ENCODE peak calls at places on chromosome 2, in four cellular contexts. One of them, this sample, is unnamed.

GRCh38 chr2:239805043-239805329 is 220.2 kb downstream of the NDUFA10 start:
- DNase-seq in KBM-7: no peak
- DNase-seq in AG04450: no peak
- DNase-seq in amniotic stem cell: no peak
- DNase-seq in this sample: no peak

GRCh38 chr2:190996338-190996946 is 17.5 kb downstream of the STAT1 start:
- DNase-seq in AG04450: no peak
- DNase-seq in amniotic stem cell: no peak
- DNase-seq in KBM-7: peak; percentile 54
- DNase-seq in this sample: no peak

GRCh38 chr2:59019551-59020164 is 778.5 kb upstream of the FANCL start:
- DNase-seq in amniotic stem cell: no peak
- DNase-seq in KBM-7: no peak
- DNase-seq in AG04450: no peak
- DNase-seq in this sample: no peak

GRCh38 chr2:159201321-159202063 is 85.0 kb downstream of the WDSUB1 start:
- DNase-seq in KBM-7: no peak
- DNase-seq in AG04450: peak; percentile 13
- DNase-seq in amniotic stem cell: no peak
- DNase-seq in this sample: no peak

GRCh38 chr2:180761224-180761623 is 219.2 kb upstream of the UBE2E3 start:
- DNase-seq in amniotic stem cell: no peak
- DNase-seq in KBM-7: no peak
- DNase-seq in AG04450: no peak
- DNase-seq in this sample: no peak

GRCh38 chr2:17538844-17539554 is 1.5 kb upstream of the VSNL1 start:
- DNase-seq in AG04450: no peak
- DNase-seq in amniotic stem cell: peak; percentile 34
- DNase-seq in KBM-7: peak; percentile 12
- DNase-seq in this sample: no peak

GRCh38 chr2:232689152-232689910 is 7.8 kb upstream of the GIGYF2 start:
- DNase-seq in KBM-7: no peak
- DNase-seq in amniotic stem cell: no peak
- DNase-seq in AG04450: no peak
- DNase-seq in this sample: peak; percentile 44

GRCh38 chr2:26542194-26542455 is 64.2 kb upstream of the OTOF start:
- DNase-seq in KBM-7: no peak
- DNase-seq in AG04450: no peak
- DNase-seq in amniotic stem cell: no peak
- DNase-seq in this sample: no peak

GRCh38 chr2:181394741-181395437 is 62.3 kb upstream of the ITGA4 start:
- DNase-seq in AG04450: no peak
- DNase-seq in KBM-7: peak; percentile 40
- DNase-seq in amniotic stem cell: no peak
- DNase-seq in this sample: no peak